ENCODE peak calls at places on chromosomes 6 and 20, in eight cellular contexts. One of them, this sample, is unnamed.
A peak's percentile ranks its signal among the peaks of the same experiment; 100 is the strongest.

GRCh38 chr20:4150095-4150492 is 134.7 kb upstream of the RNF24 start:
- DNase-seq in hypothalamus: no peak
- DNase-seq in fibroblast of the aortic adventitia: peak; percentile 67
- DNase-seq in nephron progenitor cell: no peak
- DNase-seq in upper lobe of right lung: peak; percentile 22
- DNase-seq in HEK293T: no peak
- DNase-seq in naive thymus-derived CD8-positive, alpha-beta T cell: no peak
- DNase-seq in myocyte: peak; percentile 6
- DNase-seq in this sample: peak; percentile 69

GRCh38 chr6:165571721-165572132 is 91.3 kb downstream of the PDE10A start:
- DNase-seq in hypothalamus: no peak
- DNase-seq in fibroblast of the aortic adventitia: no peak
- DNase-seq in nephron progenitor cell: no peak
- DNase-seq in upper lobe of right lung: no peak
- DNase-seq in HEK293T: no peak
- DNase-seq in naive thymus-derived CD8-positive, alpha-beta T cell: no peak
- DNase-seq in myocyte: peak; percentile 81
- DNase-seq in this sample: peak; percentile 38

GRCh38 chr6:123323419-123324329 is 313.1 kb downstream of the TRDN start:
- DNase-seq in hypothalamus: no peak
- DNase-seq in fibroblast of the aortic adventitia: peak; percentile 17
- DNase-seq in nephron progenitor cell: no peak
- DNase-seq in upper lobe of right lung: no peak
- DNase-seq in HEK293T: no peak
- DNase-seq in naive thymus-derived CD8-positive, alpha-beta T cell: no peak
- DNase-seq in myocyte: no peak
- DNase-seq in this sample: peak; percentile 41

GRCh38 chr6:131997450-131998153 is 46.4 kb upstream of the CCN2 start:
- DNase-seq in hypothalamus: no peak
- DNase-seq in fibroblast of the aortic adventitia: no peak
- DNase-seq in nephron progenitor cell: no peak
- DNase-seq in upper lobe of right lung: no peak
- DNase-seq in HEK293T: no peak
- DNase-seq in naive thymus-derived CD8-positive, alpha-beta T cell: no peak
- DNase-seq in myocyte: no peak
- DNase-seq in this sample: no peak

GRCh38 chr6:110180228-110181008 is at the start of gene CDC40:
- DNase-seq in hypothalamus: peak; percentile 26
- DNase-seq in fibroblast of the aortic adventitia: no peak
- DNase-seq in nephron progenitor cell: peak; percentile 67
- DNase-seq in upper lobe of right lung: peak; percentile 73
- DNase-seq in HEK293T: peak; percentile 67
- DNase-seq in naive thymus-derived CD8-positive, alpha-beta T cell: peak; percentile 56
- DNase-seq in myocyte: no peak
- DNase-seq in this sample: no peak

GRCh38 chr20:41357424-41358163 is 9.0 kb downstream of the EMILIN3 start:
- DNase-seq in hypothalamus: no peak
- DNase-seq in fibroblast of the aortic adventitia: no peak
- DNase-seq in nephron progenitor cell: no peak
- DNase-seq in upper lobe of right lung: no peak
- DNase-seq in HEK293T: no peak
- DNase-seq in naive thymus-derived CD8-positive, alpha-beta T cell: no peak
- DNase-seq in myocyte: no peak
- DNase-seq in this sample: no peak

GRCh38 chr6:115830895-115831294 is 229.8 kb downstream of the FRK start:
- DNase-seq in hypothalamus: no peak
- DNase-seq in fibroblast of the aortic adventitia: no peak
- DNase-seq in nephron progenitor cell: no peak
- DNase-seq in upper lobe of right lung: no peak
- DNase-seq in HEK293T: peak; percentile 15
- DNase-seq in naive thymus-derived CD8-positive, alpha-beta T cell: no peak
- DNase-seq in myocyte: peak; percentile 17
- DNase-seq in this sample: peak; percentile 32

GRCh38 chr6:1771324-1771723 is 161.6 kb downstream of the FOXC1 start:
- DNase-seq in hypothalamus: no peak
- DNase-seq in fibroblast of the aortic adventitia: peak; percentile 31
- DNase-seq in nephron progenitor cell: no peak
- DNase-seq in upper lobe of right lung: no peak
- DNase-seq in HEK293T: no peak
- DNase-seq in naive thymus-derived CD8-positive, alpha-beta T cell: no peak
- DNase-seq in myocyte: no peak
- DNase-seq in this sample: no peak

GRCh38 chr20:56774873-56775272 is 145.8 kb downstream of the TFAP2C start:
- DNase-seq in hypothalamus: no peak
- DNase-seq in fibroblast of the aortic adventitia: no peak
- DNase-seq in nephron progenitor cell: no peak
- DNase-seq in upper lobe of right lung: no peak
- DNase-seq in HEK293T: no peak
- DNase-seq in naive thymus-derived CD8-positive, alpha-beta T cell: no peak
- DNase-seq in myocyte: no peak
- DNase-seq in this sample: no peak

GRCh38 chr6:166308769-166309589 is 787 bp upstream of the PRR18 start:
- DNase-seq in hypothalamus: no peak
- DNase-seq in fibroblast of the aortic adventitia: no peak
- DNase-seq in nephron progenitor cell: no peak
- DNase-seq in upper lobe of right lung: no peak
- DNase-seq in HEK293T: no peak
- DNase-seq in naive thymus-derived CD8-positive, alpha-beta T cell: no peak
- DNase-seq in myocyte: no peak
- DNase-seq in this sample: no peak

GRCh38 chr20:23100021-23100753 is 14.1 kb upstream of the CD93 start:
- DNase-seq in hypothalamus: no peak
- DNase-seq in fibroblast of the aortic adventitia: no peak
- DNase-seq in nephron progenitor cell: no peak
- DNase-seq in upper lobe of right lung: no peak
- DNase-seq in HEK293T: no peak
- DNase-seq in naive thymus-derived CD8-positive, alpha-beta T cell: no peak
- DNase-seq in myocyte: no peak
- DNase-seq in this sample: no peak

GRCh38 chr6:31293343-31293742 is 21.5 kb upstream of the HLA-C start:
- DNase-seq in hypothalamus: no peak
- DNase-seq in fibroblast of the aortic adventitia: peak; percentile 44
- DNase-seq in nephron progenitor cell: peak; percentile 47
- DNase-seq in upper lobe of right lung: no peak
- DNase-seq in HEK293T: peak; percentile 31
- DNase-seq in naive thymus-derived CD8-positive, alpha-beta T cell: no peak
- DNase-seq in myocyte: peak; percentile 61
- DNase-seq in this sample: peak; percentile 31

GRCh38 chr6:102085257-102085656 is 691.7 kb downstream of the GRIK2 start:
- DNase-seq in hypothalamus: no peak
- DNase-seq in fibroblast of the aortic adventitia: no peak
- DNase-seq in nephron progenitor cell: no peak
- DNase-seq in upper lobe of right lung: no peak
- DNase-seq in HEK293T: no peak
- DNase-seq in naive thymus-derived CD8-positive, alpha-beta T cell: no peak
- DNase-seq in myocyte: no peak
- DNase-seq in this sample: no peak

GRCh38 chr6:131747821-131748353 is 37.1 kb upstream of the CTAGE9 start:
- DNase-seq in hypothalamus: no peak
- DNase-seq in fibroblast of the aortic adventitia: no peak
- DNase-seq in nephron progenitor cell: no peak
- DNase-seq in upper lobe of right lung: no peak
- DNase-seq in HEK293T: no peak
- DNase-seq in naive thymus-derived CD8-positive, alpha-beta T cell: no peak
- DNase-seq in myocyte: no peak
- DNase-seq in this sample: no peak

GRCh38 chr6:27871919-27872633 is 40.1 kb downstream of the OR2B2 start:
- DNase-seq in hypothalamus: no peak
- DNase-seq in fibroblast of the aortic adventitia: peak; percentile 99
- DNase-seq in nephron progenitor cell: peak; percentile 64
- DNase-seq in upper lobe of right lung: peak; percentile 82
- DNase-seq in HEK293T: no peak
- DNase-seq in naive thymus-derived CD8-positive, alpha-beta T cell: peak; percentile 89
- DNase-seq in myocyte: peak; percentile 95
- DNase-seq in this sample: peak; percentile 98